ENCODE peak calls at places on chromosomes 12 and 14, in four cellular contexts. Z is fibroblast of lung, N is cardiac septum, W is ELR. O is an unnamed sample.

GRCh38 chr12:88854260-88854659 is 274.0 kb upstream of the KITLG start:
- DNase-seq in Z (peak; percentile 92), N (no peak), W (peak; percentile 89), O (no peak)

GRCh38 chr12:121610239-121611149 is 15.8 kb upstream of the ORAI1 start:
- DNase-seq in Z (peak; percentile 31), N (no peak), W (peak; percentile 37), O (no peak)

GRCh38 chr14:21066882-21067502 is 3.1 kb upstream of the ARHGEF40 start:
- DNase-seq in Z (no peak), N (no peak), W (peak; percentile 31), O (no peak)

GRCh38 chr12:85804663-85805062 is 31.5 kb downstream of the RASSF9 start:
- DNase-seq in Z (peak; percentile 89), N (no peak), W (peak; percentile 34), O (no peak)

GRCh38 chr14:53567236-53567785 is 389.3 kb downstream of the BMP4 start:
- DNase-seq in Z (no peak), N (no peak), W (no peak), O (no peak)

GRCh38 chr14:49306152-49306751 is 279.9 kb downstream of the RPS29 start:
- DNase-seq in Z (peak; percentile 2), N (no peak), W (peak; percentile 41), O (no peak)

GRCh38 chr12:107329569-107330324 is 236.4 kb upstream of the CRY1 start:
- DNase-seq in Z (peak; percentile 49), N (no peak), W (peak; percentile 66), O (no peak)

GRCh38 chr12:131102991-131103609 is 149.4 kb downstream of the ADGRD1 start:
- DNase-seq in Z (no peak), N (peak; percentile 63), W (no peak), O (peak; percentile 49)

GRCh38 chr14:69013943-69014782 is 35.1 kb upstream of the ACTN1 start:
- DNase-seq in Z (peak; percentile 37), N (peak; percentile 94), W (peak; percentile 71), O (no peak)

GRCh38 chr12:48901278-48901677 is 24.0 kb downstream of the FKBP11 start:
- DNase-seq in Z (no peak), N (no peak), W (peak; percentile 43), O (no peak)

GRCh38 chr12:62950317-62950716 is 15.4 kb upstream of the PPM1H start:
- DNase-seq in Z (no peak), N (no peak), W (no peak), O (no peak)

GRCh38 chr14:20711275-20712069 is 22.9 kb downstream of the ANG start:
- DNase-seq in Z (no peak), N (no peak), W (no peak), O (no peak)

GRCh38 chr12:6534914-6535696 is 788 bp downstream of the GAPDH start:
- DNase-seq in Z (peak; percentile 77), N (peak; percentile 95), W (peak; percentile 85), O (peak; percentile 90)

GRCh38 chr14:68807148-68807600 is 14.3 kb upstream of the ZFP36L1 start:
- DNase-seq in Z (peak; percentile 83), N (no peak), W (peak; percentile 56), O (no peak)

GRCh38 chr12:84585996-84586395 is 326.6 kb downstream of the SLC6A15 start:
- DNase-seq in Z (peak; percentile 6), N (no peak), W (no peak), O (no peak)

GRCh38 chr12:120252071-120252906 is 13.2 kb downstream of the PXN start:
- DNase-seq in Z (no peak), N (no peak), W (no peak), O (no peak)

GRCh38 chr14:81435578-81436295 is 35.6 kb upstream of the STON2 start:
- DNase-seq in Z (peak; percentile 44), N (no peak), W (peak; percentile 6), O (peak; percentile 57)

GRCh38 chr14:90647469-90647868 is 168.8 kb downstream of the TTC7B start:
- DNase-seq in Z (no peak), N (no peak), W (no peak), O (no peak)

GRCh38 chr14:53571990-53572389 is 384.6 kb downstream of the BMP4 start:
- DNase-seq in Z (no peak), N (no peak), W (no peak), O (no peak)

GRCh38 chr12:115163710-115164109 is 479.7 kb upstream of the TBX3 start:
- DNase-seq in Z (no peak), N (no peak), W (no peak), O (no peak)

GRCh38 chr14:37652042-37652441 is 56.6 kb downstream of the TTC6 start:
- DNase-seq in Z (no peak), N (no peak), W (no peak), O (no peak)